ENCODE peak calls at places on chromosomes 11 and 22, in five cellular contexts. A, W, F, R and Q are unnamed samples.

GRCh38 chr11:58177409-58178054 is 11.3 kb upstream of the OR9Q2 start:
- DNase-seq in A (no peak), W (no peak), F (no peak), R (no peak), Q (no peak)

GRCh38 chr22:37676691-37677627 is 1.5 kb downstream of the LGALS1 start:
- DNase-seq in A (peak; percentile 91), W (peak; percentile 91), F (peak; percentile 93), R (peak; percentile 98), Q (peak; percentile 89)

GRCh38 chr22:38239101-38239761 is 33.6 kb downstream of the TMEM184B start:
- DNase-seq in A (peak; percentile 55), W (peak; percentile 72), F (no peak), R (peak; percentile 98), Q (no peak)

GRCh38 chr11:113283881-113284280 is 30.5 kb upstream of the TTC12 start:
- DNase-seq in A (no peak), W (no peak), F (no peak), R (no peak), Q (no peak)

GRCh38 chr11:119828819-119829218 is 99.8 kb upstream of the NECTIN1 start:
- DNase-seq in A (no peak), W (no peak), F (no peak), R (no peak), Q (no peak)

GRCh38 chr22:25878933-25879332 is 136.9 kb downstream of the MYO18B start:
- DNase-seq in A (no peak), W (no peak), F (no peak), R (no peak), Q (no peak)

GRCh38 chr11:35257287-35257686 is 118.3 kb downstream of the CD44 start:
- DNase-seq in A (no peak), W (no peak), F (no peak), R (no peak), Q (no peak)

GRCh38 chr11:61131586-61131985 is 29.3 kb downstream of the CD5 start:
- DNase-seq in A (no peak), W (no peak), F (no peak), R (no peak), Q (no peak)

GRCh38 chr11:1203505-1204271 is 19.2 kb upstream of the MUC5B start:
- DNase-seq in A (no peak), W (no peak), F (no peak), R (no peak), Q (peak; percentile 18)

GRCh38 chr22:17836977-17837742 is 62.9 kb upstream of the BID start:
- DNase-seq in A (peak; percentile 58), W (no peak), F (no peak), R (no peak), Q (no peak)

GRCh38 chr22:30474683-30475424 is 3.0 kb upstream of the SEC14L3 start:
- DNase-seq in A (peak; percentile 50), W (no peak), F (no peak), R (no peak), Q (no peak)

GRCh38 chr11:60485987-60486386 is 6.6 kb upstream of the MS4A12 start:
- DNase-seq in A (peak; percentile 61), W (no peak), F (no peak), R (no peak), Q (no peak)

GRCh38 chr22:20792966-20793332 is 19.0 kb downstream of the SERPIND1 start:
- DNase-seq in A (no peak), W (no peak), F (no peak), R (no peak), Q (no peak)

GRCh38 chr11:12180257-12181205 is 70.1 kb downstream of the MICAL2 start:
- DNase-seq in A (no peak), W (no peak), F (no peak), R (no peak), Q (no peak)

GRCh38 chr22:49405590-49405989 is 422.1 kb downstream of the BRD1 start:
- DNase-seq in A (no peak), W (no peak), F (no peak), R (no peak), Q (no peak)

GRCh38 chr11:112255075-112255739 is 5.5 kb downstream of the PLET1 start:
- DNase-seq in A (peak; percentile 20), W (peak; percentile 79), F (no peak), R (peak; percentile 88), Q (no peak)

GRCh38 chr22:31104869-31105268 is 2.5 kb downstream of the SELENOM start:
- DNase-seq in A (no peak), W (no peak), F (peak; percentile 37), R (no peak), Q (peak; percentile 27)

GRCh38 chr22:27391092-27391770 is 410.3 kb downstream of the MN1 start:
- DNase-seq in A (peak; percentile 50), W (peak; percentile 36), F (peak; percentile 64), R (no peak), Q (peak; percentile 77)

GRCh38 chr11:74494916-74495315 is 1.4 kb upstream of the LIPT2 start:
- DNase-seq in A (no peak), W (no peak), F (no peak), R (no peak), Q (no peak)

GRCh38 chr11:69337211-69337721 is 43.3 kb downstream of the MYEOV start:
- DNase-seq in A (peak; percentile 88), W (peak; percentile 8), F (no peak), R (peak; percentile 93), Q (no peak)

GRCh38 chr22:49347376-49347775 is 480.3 kb downstream of the BRD1 start:
- DNase-seq in A (no peak), W (no peak), F (no peak), R (no peak), Q (no peak)

GRCh38 chr22:46193898-46194310 is 43.6 kb downstream of the PPARA start:
- DNase-seq in A (no peak), W (no peak), F (no peak), R (no peak), Q (no peak)

GRCh38 chr11:33319965-33320813 is 63.0 kb downstream of the HIPK3 start:
- DNase-seq in A (no peak), W (no peak), F (no peak), R (no peak), Q (no peak)

GRCh38 chr22:26398741-26399153 is 30.3 kb upstream of the ASPHD2 start:
- DNase-seq in A (peak; percentile 47), W (peak; percentile 72), F (peak; percentile 21), R (peak; percentile 77), Q (peak; percentile 40)

GRCh38 chr11:75350743-75351540 is 519 bp downstream of the ARRB1 start:
- DNase-seq in A (peak; percentile 65), W (peak; percentile 61), F (peak; percentile 54), R (peak; percentile 46), Q (peak; percentile 63)

GRCh38 chr11:113023228-113023627 is 62.0 kb downstream of the NCAM1 start:
- DNase-seq in A (no peak), W (no peak), F (no peak), R (no peak), Q (no peak)

GRCh38 chr22:20904008-20904979 is 12.9 kb upstream of the CRKL start:
- DNase-seq in A (no peak), W (peak; percentile 70), F (no peak), R (peak; percentile 99), Q (no peak)

GRCh38 chr11:72352859-72353551 is 81.3 kb downstream of the CLPB start:
- DNase-seq in A (no peak), W (peak; percentile 32), F (no peak), R (peak; percentile 85), Q (no peak)

GRCh38 chr22:39350803-39351688 is 1.3 kb downstream of the SYNGR1 start:
- DNase-seq in A (no peak), W (no peak), F (no peak), R (no peak), Q (no peak)

GRCh38 chr11:114134870-114135269 is 75.4 kb downstream of the ZBTB16 start:
- DNase-seq in A (no peak), W (no peak), F (no peak), R (peak; percentile 5), Q (no peak)

GRCh38 chr22:28955817-28956216 is 72.4 kb downstream of the ZNRF3 start:
- DNase-seq in A (no peak), W (no peak), F (no peak), R (no peak), Q (no peak)

DNA sequence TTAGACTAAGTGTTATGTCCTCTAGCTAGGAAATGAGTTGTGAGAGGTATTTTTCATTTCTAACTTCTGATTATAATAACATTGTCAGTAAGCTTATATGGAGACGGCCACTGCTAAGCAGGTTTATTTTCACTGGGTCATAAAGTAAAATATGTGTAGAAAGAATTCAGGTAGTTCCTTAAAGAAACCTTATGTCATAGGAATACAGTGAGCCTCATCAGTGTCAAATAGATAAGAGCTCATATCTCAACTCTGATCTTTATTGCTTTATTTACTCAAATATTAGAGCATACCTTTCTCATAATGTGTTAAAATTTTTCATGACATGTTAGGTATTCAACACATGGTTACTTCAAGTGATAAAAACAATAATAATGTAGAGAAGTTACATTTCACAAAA is 182.1 kb downstream of the LUZP2 start:
- DNase-seq in A (no peak), W (no peak), F (no peak), R (no peak), Q (no peak)
- TF ChIP-seq POLR2A in A (no peak), W (no peak), F (no peak), R (no peak), Q (no peak)

DNA sequence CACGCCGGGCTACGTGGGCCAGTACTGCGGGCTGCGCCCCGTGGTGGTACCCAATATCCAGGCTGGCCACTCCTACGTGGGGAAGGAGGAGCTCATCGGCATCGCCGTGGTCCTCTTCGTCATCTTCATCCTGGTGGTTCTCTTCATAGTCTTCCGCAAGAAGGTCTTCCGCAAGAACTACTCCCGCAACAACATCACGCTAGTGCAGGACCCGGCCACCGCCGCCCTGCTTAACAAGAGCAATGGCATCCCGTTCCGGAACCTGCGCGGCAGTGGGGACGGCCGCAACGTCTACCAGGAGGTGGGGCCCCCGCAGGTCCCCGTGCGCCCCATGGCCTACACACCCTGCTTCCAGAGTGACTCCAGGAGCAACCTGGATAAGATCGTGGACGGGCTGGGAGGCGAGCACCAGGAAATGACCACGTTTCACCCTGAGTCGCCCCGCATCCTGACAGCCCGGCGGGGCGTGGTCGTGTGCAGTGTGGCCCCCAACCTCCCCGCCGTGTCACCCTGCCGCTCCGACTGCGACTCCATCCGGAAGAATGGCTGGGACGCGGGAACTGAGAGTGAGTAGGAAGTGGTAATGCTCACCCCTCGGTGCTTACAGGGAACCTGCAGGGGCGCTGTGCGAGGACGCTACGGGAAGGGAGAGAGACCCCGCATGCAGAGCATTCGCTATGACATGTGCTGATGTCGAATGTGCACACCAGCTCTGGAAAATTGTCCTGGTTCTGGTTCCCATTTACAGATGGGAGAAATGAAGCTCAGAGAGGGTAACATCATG is 86.4 kb upstream of the MTNR1B start:
- DNase-seq in A (no peak), W (no peak), F (no peak), R (no peak), Q (no peak)
- H3K27ac ChIP-seq in A (no peak overlapping the region), W (no peak overlapping the region), F (no peak overlapping the region), R (no peak overlapping the region), Q (no peak overlapping the region)

GRCh38 chr22:11605468-11605981 is 3922.5 kb upstream of the OR11H1 start:
- DNase-seq in A (no peak), W (no peak), F (no peak), R (no peak), Q (no peak)
- H3K9me3 ChIP-seq in A (no peaks in the 10 kb centered on the region), W (no peaks in the 10 kb centered on the region), F (no peaks in the 10 kb centered on the region), R (peaks cover 40% of the 10 kb centered on the region), Q (peaks cover 24% of the 10 kb centered on the region)

GRCh38 chr11:108647387-108647700 is 17.5 kb upstream of the DDX10 start:
- DNase-seq in A (no peak), W (no peak), F (no peak), R (no peak), Q (no peak)

GRCh38 chr11:108647701-108648527 is 17.0 kb upstream of the DDX10 start:
- DNase-seq in A (peak; percentile 83), W (peak; percentile 70), F (peak; percentile 60), R (peak; percentile 81), Q (peak; percentile 90)

GRCh38 chr11:108645956-108646355 is 18.9 kb upstream of the DDX10 start:
- DNase-seq in A (no peak), W (no peak), F (no peak), R (no peak), Q (no peak)

GRCh38 chr11:108648528-108648885 is 16.4 kb upstream of the DDX10 start:
- DNase-seq in A (no peak), W (no peak), F (no peak), R (no peak), Q (no peak)

GRCh38 chr11:108643974-108644373 is 20.9 kb upstream of the DDX10 start:
- DNase-seq in A (no peak), W (no peak), F (no peak), R (no peak), Q (no peak)
- TF ChIP-seq POLR2A in A (no peak), W (no peak), F (no peak), R (no peak), Q (no peak)